ENCODE peak calls at places on chromosomes 6 and 20, in four cellular contexts. D, F, L and T are unnamed samples.

GRCh38 chr6:101779051-101779844 is 385.7 kb downstream of the GRIK2 start:
- DNase-seq in D (no peak), F (no peak), L (no peak), T (no peak)

GRCh38 chr6:43147289-43147688 is 23.8 kb upstream of the SRF start:
- DNase-seq in D (no peak), F (no peak), L (no peak), T (no peak)

GRCh38 chr6:128266946-128267345 is 253.5 kb downstream of the PTPRK start:
- DNase-seq in D (no peak), F (no peak), L (no peak), T (no peak)

GRCh38 chr6:168737481-168737880 is 296.5 kb downstream of the SMOC2 start:
- DNase-seq in D (no peak), F (no peak), L (no peak), T (no peak)

GRCh38 chr6:30555428-30556005 is 772 bp downstream of the GNL1 start:
- DNase-seq in D (no peak), F (peak), L (no peak), T (peak)

GRCh38 chr6:3960754-3961361 is 111.7 kb downstream of the FAM50B start:
- DNase-seq in D (no peak), F (no peak), L (no peak), T (no peak)

GRCh38 chr6:2881358-2881885 is 21.7 kb downstream of the SERPINB9 start:
- DNase-seq in D (no peak), F (no peak), L (no peak), T (no peak)

GRCh38 chr6:31025595-31025994 is 15.3 kb downstream of the MUC22 start:
- DNase-seq in D (no peak), F (no peak), L (no peak), T (no peak)

GRCh38 chr6:33209856-33210255 is 1.6 kb downstream of the RING1 start:
- DNase-seq in D (no peak), F (no peak), L (no peak), T (no peak)

GRCh38 chr20:22974354-22974753 is 60.8 kb upstream of the SSTR4 start:
- DNase-seq in D (no peak), F (no peak), L (no peak), T (no peak)

GRCh38 chr20:41170386-41171105 is 33.2 kb downstream of the PLCG1 start:
- DNase-seq in D (no peak), F (no peak), L (no peak), T (no peak)